ENCODE peak calls at places on chromosomes 5 and 9, in ten cellular contexts. I is tibial nerve, E is endothelial cell of umbilical vein, K is A549, L is coronary artery, A is ovary, Y is Panc1, N is fibroblast of lung, O is brain microvascular endothelial cell, F is mammary epithelial cell. S is an unnamed sample.

GRCh38 chr9:95458666-95459065 is 58.1 kb downstream of the PTCH1 start:
- DNase-seq in F (no peak), K (no peak), Y (no peak), L (no peak), N (no peak), O (no peak), A (no peak), I (no peak), E (peak), S (no peak)

GRCh38 chr9:34642679-34643078 is 3.8 kb upstream of the GALT start:
- DNase-seq in A (no peak), Y (no peak), L (no peak), N (no peak), O (no peak), F (no peak), I (no peak), E (no peak), K (no peak), S (no peak)

GRCh38 chr5:67299317-67299716 is 102.7 kb upstream of the CD180 start:
- DNase-seq in F (no peak), K (no peak), E (no peak), N (peak), I (no peak), Y (no peak), L (no peak), O (no peak), A (no peak), S (no peak)

GRCh38 chr5:56185777-56186311 is 47.3 kb downstream of the ANKRD55 start:
- DNase-seq in L (no peak), F (no peak), A (no peak), E (peak), N (no peak), Y (peak), O (no peak), K (no peak), I (no peak), S (no peak)

GRCh38 chr5:5352675-5353074 is 69.8 kb upstream of the ICE1 start:
- DNase-seq in F (no peak), Y (no peak), L (no peak), I (no peak), N (no peak), K (no peak), O (no peak), A (no peak), E (no peak), S (no peak)

GRCh38 chr5:125198270-125198974 is 452.0 kb upstream of the ZNF608 start:
- DNase-seq in E (peak), Y (no peak), F (peak), I (peak), L (no peak), O (peak), K (no peak), A (peak), N (peak), S (peak)

GRCh38 chr5:172402531-172403190 is 51.7 kb downstream of the SH3PXD2B start:
- DNase-seq in L (no peak), A (no peak), F (no peak), N (peak), Y (no peak), O (no peak), K (no peak), I (no peak), E (no peak), S (no peak)

GRCh38 chr5:104344809-104345512 is 782.4 kb upstream of the NUDT12 start:
- DNase-seq in O (peak), F (peak), A (no peak), N (peak), I (no peak), E (peak), Y (no peak), K (no peak), L (no peak), S (no peak)

GRCh38 chr5:128896675-128897074 is 68.6 kb upstream of the SLC27A6 start:
- DNase-seq in K (no peak), N (no peak), I (no peak), L (no peak), F (no peak), O (no peak), Y (no peak), A (no peak), E (peak), S (no peak)

GRCh38 chr9:89655047-89655989 is 50.5 kb downstream of the GADD45G start:
- DNase-seq in I (no peak), N (peak), O (no peak), E (no peak), A (no peak), L (no peak), K (no peak), F (no peak), Y (no peak), S (no peak)

GRCh38 chr9:138053996-138054752 is 176.6 kb downstream of the CACNA1B start:
- DNase-seq in A (no peak), Y (no peak), L (peak), E (no peak), N (no peak), O (no peak), F (no peak), I (no peak), K (peak), S (no peak)

GRCh38 chr5:133641683-133642082 is 29.3 kb upstream of the FSTL4 start:
- DNase-seq in A (no peak), E (no peak), L (no peak), O (no peak), K (no peak), N (no peak), I (no peak), F (no peak), Y (no peak), S (no peak)
- H3K27ac ChIP-seq in A (no peak), E (no peak), L (no peak), O (no peak), K (no peak), N (no peak), I (no peak), F (no peak), Y (no peak), S (no peak)

GRCh38 chr9:127153484-127153883 is 31.0 kb upstream of the ANGPTL2 start:
- DNase-seq in K (no peak), Y (no peak), E (no peak), L (peak), A (no peak), I (no peak), N (no peak), O (no peak), F (no peak), S (no peak)

GRCh38 chr9:127154003-127154389 is 31.6 kb upstream of the ANGPTL2 start:
- DNase-seq in F (no peak), K (no peak), I (no peak), Y (no peak), O (no peak), N (no peak), L (peak), A (peak), E (peak), S (no peak)

GRCh38 chr9:127158995-127159801 is 36.8 kb upstream of the ANGPTL2 start:
- DNase-seq in K (peak), I (peak), F (peak), Y (peak), O (peak), E (no peak), N (peak), L (no peak), A (peak), S (peak)

GRCh38 chr9:127155314-127155713 is 32.9 kb upstream of the ANGPTL2 start:
- DNase-seq in O (no peak), N (no peak), Y (no peak), A (peak), I (no peak), E (no peak), F (no peak), K (no peak), L (no peak), S (no peak)

DNA sequence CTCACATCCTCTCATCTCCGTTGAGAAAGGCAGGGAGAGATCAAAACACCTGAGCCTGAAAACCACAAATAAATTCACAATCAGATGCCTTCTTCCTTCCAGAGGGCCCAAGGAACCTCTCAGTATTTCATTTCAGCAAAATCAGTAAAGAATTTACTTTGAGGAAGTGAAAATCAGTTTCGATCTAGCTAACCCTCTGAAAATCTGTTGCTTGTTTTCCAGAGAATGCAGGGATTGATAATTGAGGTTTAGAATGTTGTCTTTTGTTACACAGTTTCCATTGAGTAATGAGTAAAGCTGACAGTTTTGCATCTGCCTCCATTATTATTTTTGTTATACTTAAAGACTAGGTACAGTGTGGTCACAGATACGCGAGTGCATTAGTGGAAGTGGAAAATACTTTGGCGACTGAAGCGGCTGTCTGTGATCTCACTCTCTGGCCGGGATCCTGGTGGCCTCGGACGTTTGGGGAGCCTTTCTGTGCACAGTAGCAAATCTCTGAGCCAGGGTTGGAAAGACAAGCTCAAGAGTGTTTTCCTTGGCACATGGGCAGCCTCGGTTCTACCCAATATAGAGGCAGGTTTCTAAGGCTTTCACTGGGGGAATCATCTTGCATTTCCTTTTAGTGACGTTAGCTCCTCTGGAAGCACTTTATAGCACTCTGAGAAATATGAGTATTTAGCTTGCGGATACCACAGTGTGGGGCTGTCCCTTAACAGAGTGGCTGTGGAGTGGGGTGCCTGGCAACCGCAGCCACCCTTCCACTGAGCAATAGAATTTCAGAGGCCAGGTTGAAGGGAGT is 32.2 kb upstream of the ANGPTL2 start:
- DNase-seq in Y (no peak), I (peak), L (peak), A (peak), F (no peak), N (peak), K (no peak), E (peak), O (peak), S (peak)
- H3K27ac ChIP-seq in Y (no peak), I (peak), L (peak), A (no peak), F (no peak), N (peak), K (no peak), E (peak), O (no peak), S (peak)

GRCh38 chr9:17134396-17134842 is 421 bp upstream of the CNTLN start:
- DNase-seq in Y (no peak), F (peak), A (no peak), N (peak), I (no peak), L (no peak), K (no peak), O (no peak), E (no peak), S (no peak)
- H3K27ac ChIP-seq in Y (no peak), F (no peak), A (peak), N (peak), I (peak), L (peak), K (peak), O (no peak), E (peak), S (peak)

GRCh38 chr9:2243666-2244555 is 228.8 kb downstream of the SMARCA2 start:
- DNase-seq in E (peak), L (no peak), F (no peak), K (no peak), A (no peak), O (no peak), Y (no peak), N (no peak), I (no peak), S (no peak)
- H3K27ac ChIP-seq in E (no peak), L (no peak), F (no peak), K (no peak), A (no peak), O (no peak), Y (no peak), N (no peak), I (no peak), S (no peak)

S was measured in substantia nigra.